ENCODE peak calls at places on chromosomes 7 and 10, in six cellular contexts. One of them, this sample, is unnamed.

GRCh38 chr7:5831196-5831595 is 49.4 kb upstream of the OCM start:
- DNase-seq in lower lobe of right lung: no peak
- DNase-seq in neural crest cell: peak; percentile 68
- DNase-seq in MM.1S: no peak
- DNase-seq in RWPE1: no peak
- DNase-seq in AG09309: no peak
- DNase-seq in this sample: no peak

GRCh38 chr10:97759157-97759980 is 12.4 kb downstream of the SFRP5 start:
- DNase-seq in lower lobe of right lung: peak; percentile 76
- DNase-seq in neural crest cell: peak; percentile 82
- DNase-seq in MM.1S: peak; percentile 41
- DNase-seq in RWPE1: peak; percentile 74
- DNase-seq in AG09309: no peak
- DNase-seq in this sample: peak; percentile 77

GRCh38 chr10:1651280-1651975 is 85.9 kb downstream of the ADARB2 start:
- DNase-seq in lower lobe of right lung: no peak
- DNase-seq in neural crest cell: no peak
- DNase-seq in MM.1S: no peak
- DNase-seq in RWPE1: no peak
- DNase-seq in AG09309: no peak
- DNase-seq in this sample: no peak

GRCh38 chr10:16792675-16793074 is 24.5 kb downstream of the RSU1 start:
- DNase-seq in lower lobe of right lung: no peak
- DNase-seq in neural crest cell: no peak
- DNase-seq in MM.1S: no peak
- DNase-seq in RWPE1: no peak
- DNase-seq in AG09309: peak; percentile 27
- DNase-seq in this sample: no peak

GRCh38 chr7:4158826-4159225 is 523.3 kb upstream of the FOXK1 start:
- DNase-seq in lower lobe of right lung: no peak
- DNase-seq in neural crest cell: no peak
- DNase-seq in MM.1S: no peak
- DNase-seq in RWPE1: no peak
- DNase-seq in AG09309: no peak
- DNase-seq in this sample: no peak

GRCh38 chr7:75596727-75597614 is 104.9 kb downstream of the SPDYE5 start:
- DNase-seq in lower lobe of right lung: no peak
- DNase-seq in neural crest cell: no peak
- DNase-seq in MM.1S: no peak
- DNase-seq in RWPE1: peak; percentile 38
- DNase-seq in AG09309: no peak
- DNase-seq in this sample: peak; percentile 61

GRCh38 chr10:57964371-57964770 is 303.3 kb downstream of the IPMK start:
- DNase-seq in lower lobe of right lung: no peak
- DNase-seq in neural crest cell: no peak
- DNase-seq in MM.1S: no peak
- DNase-seq in RWPE1: no peak
- DNase-seq in AG09309: peak; percentile 53
- DNase-seq in this sample: no peak

GRCh38 chr10:116857156-116857555 is 7.9 kb downstream of the ENO4 start:
- DNase-seq in lower lobe of right lung: no peak
- DNase-seq in neural crest cell: no peak
- DNase-seq in MM.1S: no peak
- DNase-seq in RWPE1: no peak
- DNase-seq in AG09309: no peak
- DNase-seq in this sample: no peak

GRCh38 chr7:151448261-151449252 is 8.6 kb upstream of the CRYGN start:
- DNase-seq in lower lobe of right lung: peak; percentile 74
- DNase-seq in neural crest cell: peak; percentile 80
- DNase-seq in MM.1S: peak; percentile 75
- DNase-seq in RWPE1: peak; percentile 56
- DNase-seq in AG09309: no peak
- DNase-seq in this sample: peak; percentile 90

GRCh38 chr10:86060386-86061280 is 306.0 kb downstream of the GRID1 start:
- DNase-seq in lower lobe of right lung: no peak
- DNase-seq in neural crest cell: no peak
- DNase-seq in MM.1S: no peak
- DNase-seq in RWPE1: no peak
- DNase-seq in AG09309: no peak
- DNase-seq in this sample: no peak

GRCh38 chr7:115319536-115319935 is 397.6 kb downstream of the MDFIC start:
- DNase-seq in lower lobe of right lung: no peak
- DNase-seq in neural crest cell: no peak
- DNase-seq in MM.1S: no peak
- DNase-seq in RWPE1: no peak
- DNase-seq in AG09309: no peak
- DNase-seq in this sample: no peak

DNA sequence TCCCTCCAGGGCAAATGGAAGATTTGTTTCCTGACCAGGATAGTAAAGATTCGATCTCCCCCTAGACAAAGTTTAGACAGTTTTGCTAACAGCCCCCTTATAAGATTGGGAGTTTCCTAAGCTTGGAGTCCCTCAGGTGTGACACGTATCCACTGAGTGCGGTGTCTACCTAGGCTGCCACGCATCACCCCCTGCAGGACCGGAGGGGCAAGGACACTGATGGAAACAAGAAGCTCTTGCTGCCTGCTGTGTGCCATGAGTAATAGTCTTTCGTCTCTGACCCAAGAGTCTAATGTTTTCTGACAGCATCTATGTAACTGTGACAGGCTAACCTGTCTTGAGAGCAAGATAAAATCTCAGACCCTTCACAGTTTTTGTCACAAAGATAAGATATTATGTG is 173.5 kb downstream of the SEMA3E start:
- DNase-seq in lower lobe of right lung: no peak
- DNase-seq in neural crest cell: no peak
- DNase-seq in MM.1S: no peak
- DNase-seq in RWPE1: no peak
- DNase-seq in AG09309: no peak
- DNase-seq in this sample: no peak
- TF ChIP-seq CTCF in lower lobe of right lung: no peak
- TF ChIP-seq CTCF in neural crest cell: peak; percentile 32
- TF ChIP-seq CTCF in MM.1S: no peak
- TF ChIP-seq CTCF in RWPE1: no peak
- TF ChIP-seq CTCF in AG09309: no peak
- TF ChIP-seq CTCF in this sample: no peak

DNA sequence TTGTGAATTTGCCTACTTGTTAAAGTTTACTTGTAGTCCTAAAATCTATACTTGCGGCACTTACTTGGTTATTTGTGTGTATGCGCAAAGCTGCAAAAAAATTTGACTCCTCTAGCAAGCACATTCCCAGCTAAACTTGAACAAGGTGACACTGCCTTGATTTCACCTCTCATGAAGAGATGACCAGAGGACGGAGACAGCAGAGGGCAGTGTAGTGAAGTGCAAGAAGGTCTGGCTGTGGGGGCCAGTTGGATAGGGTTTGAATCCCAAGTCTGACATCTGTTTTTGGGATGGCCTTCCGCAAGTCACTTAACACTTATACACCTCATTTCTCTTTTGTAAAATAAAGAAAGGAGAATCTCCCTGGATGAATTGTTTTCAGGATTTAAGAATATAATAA is 15.7 kb downstream of the SLK start:
- DNase-seq in lower lobe of right lung: no peak
- DNase-seq in neural crest cell: no peak
- DNase-seq in MM.1S: peak; percentile 53
- DNase-seq in RWPE1: no peak
- DNase-seq in AG09309: no peak
- DNase-seq in this sample: no peak
- TF ChIP-seq CTCF in lower lobe of right lung: no peak
- TF ChIP-seq CTCF in neural crest cell: peak; percentile 26
- TF ChIP-seq CTCF in MM.1S: peak; percentile 69
- TF ChIP-seq CTCF in RWPE1: no peak
- TF ChIP-seq CTCF in AG09309: no peak
- TF ChIP-seq CTCF in this sample: peak; percentile 35

DNA sequence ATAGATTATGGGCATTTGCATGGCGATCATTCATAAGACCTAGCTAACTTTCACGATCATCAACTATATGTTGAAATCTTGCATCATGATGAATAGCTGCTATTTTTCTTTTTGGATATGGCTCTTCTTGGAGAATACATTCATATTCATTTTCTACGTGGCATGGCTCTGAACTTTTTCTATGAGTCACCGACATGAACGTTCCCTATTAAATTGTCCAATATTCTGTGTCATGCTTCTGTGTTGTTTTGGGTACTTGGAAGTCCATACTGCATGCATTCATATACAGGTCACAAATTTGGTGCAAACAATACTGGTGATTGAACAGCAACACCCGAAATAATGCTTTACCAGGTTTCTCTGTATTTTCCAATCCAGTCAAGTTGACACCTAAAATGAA is 37.9 kb upstream of the ANKRD1 start:
- DNase-seq in lower lobe of right lung: no peak
- DNase-seq in neural crest cell: no peak
- DNase-seq in MM.1S: no peak
- DNase-seq in RWPE1: no peak
- DNase-seq in AG09309: no peak
- DNase-seq in this sample: no peak
- TF ChIP-seq CTCF in lower lobe of right lung: no peak
- TF ChIP-seq CTCF in neural crest cell: no peak
- TF ChIP-seq CTCF in MM.1S: no peak
- TF ChIP-seq CTCF in RWPE1: no peak
- TF ChIP-seq CTCF in AG09309: no peak
- TF ChIP-seq CTCF in this sample: no peak

DNA sequence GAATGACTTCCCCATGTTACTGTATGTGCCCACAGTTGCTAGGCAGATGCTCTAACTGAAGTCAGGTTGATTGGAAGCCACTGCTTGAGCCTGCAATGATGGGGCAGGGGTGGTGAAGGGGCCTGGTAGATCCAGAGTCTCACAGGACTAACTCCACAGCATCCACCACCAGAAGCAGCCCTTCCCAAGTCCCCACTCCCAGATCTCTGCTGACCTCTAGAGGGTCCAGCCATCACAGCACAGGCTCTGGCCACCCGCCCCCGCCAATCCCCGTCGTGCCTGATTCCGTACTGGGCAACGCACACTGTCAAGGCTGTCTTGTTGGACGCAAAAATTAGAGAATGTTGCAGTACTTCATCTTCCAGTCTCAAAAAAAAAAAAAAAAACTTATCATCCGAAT is 136.8 kb upstream of the PDE1C start:
- DNase-seq in lower lobe of right lung: no peak
- DNase-seq in neural crest cell: peak; percentile 47
- DNase-seq in MM.1S: no peak
- DNase-seq in RWPE1: no peak
- DNase-seq in AG09309: no peak
- DNase-seq in this sample: no peak
- TF ChIP-seq CTCF in lower lobe of right lung: no peak
- TF ChIP-seq CTCF in neural crest cell: peak; percentile 54
- TF ChIP-seq CTCF in MM.1S: peak; percentile 3
- TF ChIP-seq CTCF in RWPE1: no peak
- TF ChIP-seq CTCF in AG09309: peak; percentile 46
- TF ChIP-seq CTCF in this sample: no peak

GRCh38 chr7:121558288-121558687 is 162.2 kb upstream of the FAM3C start:
- DNase-seq in lower lobe of right lung: no peak
- DNase-seq in neural crest cell: peak; percentile 7
- DNase-seq in MM.1S: no peak
- DNase-seq in RWPE1: no peak
- DNase-seq in AG09309: no peak
- DNase-seq in this sample: no peak
- TF ChIP-seq CTCF in lower lobe of right lung: no peak
- TF ChIP-seq CTCF in neural crest cell: no peak
- TF ChIP-seq CTCF in MM.1S: no peak
- TF ChIP-seq CTCF in RWPE1: no peak
- TF ChIP-seq CTCF in AG09309: no peak
- TF ChIP-seq CTCF in this sample: no peak

GRCh38 chr10:51389415-51390342 is 309.7 kb downstream of the CSTF2T start:
- DNase-seq in lower lobe of right lung: no peak
- DNase-seq in neural crest cell: peak; percentile 42
- DNase-seq in MM.1S: peak; percentile 37
- DNase-seq in RWPE1: peak; percentile 18
- DNase-seq in AG09309: peak; percentile 100
- DNase-seq in this sample: peak; percentile 59
- TF ChIP-seq CTCF in lower lobe of right lung: peak; percentile 75
- TF ChIP-seq CTCF in neural crest cell: peak; percentile 70
- TF ChIP-seq CTCF in MM.1S: peak; percentile 88
- TF ChIP-seq CTCF in RWPE1: peak; percentile 63
- TF ChIP-seq CTCF in AG09309: peak; percentile 75
- TF ChIP-seq CTCF in this sample: peak; percentile 85

DNA sequence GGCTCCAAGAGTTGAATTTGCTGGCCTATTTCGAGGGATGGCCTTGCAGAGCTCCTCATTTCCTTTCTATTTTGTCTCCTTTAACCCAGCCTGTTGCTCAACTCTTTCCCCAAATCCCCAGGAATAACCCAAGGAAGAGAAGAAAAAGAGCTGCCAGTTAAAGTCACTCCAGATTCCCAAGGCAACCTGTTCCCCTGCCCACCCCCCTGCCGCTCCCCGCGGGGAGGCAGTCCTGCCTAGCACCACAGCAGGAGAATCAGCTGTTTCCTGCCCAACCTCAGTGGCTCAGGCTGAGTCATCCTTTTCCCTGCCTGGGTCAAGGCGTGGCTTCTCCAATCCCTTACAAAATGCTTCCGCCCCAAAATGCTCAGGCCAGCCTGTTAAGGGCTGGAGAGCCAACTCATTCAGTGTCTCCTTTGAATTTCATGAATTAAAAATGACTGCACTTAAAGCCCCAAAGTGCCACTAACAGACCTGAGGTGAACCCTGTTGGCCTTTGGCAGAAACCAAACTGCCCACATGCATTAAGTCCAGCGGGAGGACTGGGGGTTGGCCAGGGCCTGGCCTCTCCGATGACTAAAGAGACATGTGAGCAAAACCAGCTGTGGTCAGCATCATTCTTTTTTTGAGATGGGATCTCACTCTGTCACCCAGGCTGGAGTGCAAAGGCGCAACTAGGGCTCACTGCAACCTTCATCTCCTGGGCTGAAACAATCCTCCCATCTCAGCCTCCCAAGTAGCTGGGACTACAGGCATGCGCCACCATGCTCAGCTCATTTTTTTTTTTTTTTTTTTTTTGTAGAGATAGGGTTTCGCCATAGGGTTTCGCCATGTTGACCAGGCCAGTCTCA is 83.2 kb upstream of the KIF5B start:
- DNase-seq in lower lobe of right lung: peak; percentile 82
- DNase-seq in neural crest cell: peak; percentile 4
- DNase-seq in MM.1S: no peak
- DNase-seq in RWPE1: peak; percentile 93
- DNase-seq in AG09309: peak; percentile 81
- DNase-seq in this sample: no peak
- TF ChIP-seq CTCF in lower lobe of right lung: no peak
- TF ChIP-seq CTCF in neural crest cell: no peak
- TF ChIP-seq CTCF in MM.1S: no peak
- TF ChIP-seq CTCF in RWPE1: peak; percentile 33
- TF ChIP-seq CTCF in AG09309: peak; percentile 20
- TF ChIP-seq CTCF in this sample: no peak

DNA sequence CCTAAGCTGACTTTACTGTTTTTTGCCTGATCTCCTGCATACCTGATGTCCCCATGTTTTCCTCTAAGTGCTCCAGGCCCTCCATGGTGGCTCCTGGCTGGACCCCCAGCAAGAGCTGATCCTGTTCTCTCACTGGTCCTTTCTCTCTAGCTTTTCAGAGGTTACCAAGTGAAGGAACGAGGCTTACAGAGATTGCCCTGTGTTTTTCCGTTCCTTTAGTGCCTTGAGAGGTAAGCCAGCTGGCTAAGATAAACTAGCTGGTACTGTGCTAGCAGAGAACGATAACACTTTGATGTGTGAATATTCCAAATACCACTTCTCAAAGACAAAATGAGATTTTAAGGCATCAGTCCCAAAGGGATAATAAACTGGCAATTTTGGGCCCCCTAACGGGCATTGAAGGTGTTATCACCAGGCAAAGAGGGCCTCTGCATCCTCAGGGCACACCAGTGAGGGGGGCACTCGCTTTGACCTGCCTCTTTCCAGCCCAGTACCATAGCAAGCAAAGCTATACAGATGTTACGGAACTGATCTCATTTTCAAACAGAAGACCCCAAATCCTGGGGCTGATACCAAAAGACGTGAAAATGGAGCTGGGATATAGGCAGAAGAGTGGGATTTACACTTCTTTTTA is 8.4 kb upstream of the CCNY start:
- DNase-seq in lower lobe of right lung: no peak
- DNase-seq in neural crest cell: no peak
- DNase-seq in MM.1S: no peak
- DNase-seq in RWPE1: no peak
- DNase-seq in AG09309: no peak
- DNase-seq in this sample: no peak
- TF ChIP-seq CTCF in lower lobe of right lung: no peak
- TF ChIP-seq CTCF in neural crest cell: no peak
- TF ChIP-seq CTCF in MM.1S: no peak
- TF ChIP-seq CTCF in RWPE1: no peak
- TF ChIP-seq CTCF in AG09309: no peak
- TF ChIP-seq CTCF in this sample: no peak